ENCODE peak calls at places on chromosome 1, in nine cellular contexts. W is A549, D is HFF-Myc, G is H1, I is HFFc6, Z is IMR-90, T is endothelial cell, F is cardiac muscle cell, L is glutamatergic neuron. H is an unnamed sample.

GRCh38 chr1:183676515-183677189 is 23.5 kb upstream of the APOBEC4 start:
- DNase-seq in Z (peak), T (no peak), D (no peak), G (no peak), I (peak), L (no peak), F (peak), W (no peak), H (no peak)

GRCh38 chr1:154787171-154787570 is 82.9 kb downstream of the KCNN3 start:
- DNase-seq in G (no peak), Z (no peak), D (no peak), I (no peak), L (no peak), F (no peak), T (no peak), W (no peak), H (no peak)

GRCh38 chr1:27630859-27631491 is 4.0 kb downstream of the FGR start:
- DNase-seq in I (no peak), G (no peak), Z (no peak), W (no peak), F (no peak), D (no peak), L (no peak), T (no peak), H (no peak)

GRCh38 chr1:53084589-53084971 is 22.6 kb downstream of the PODN start:
- DNase-seq in G (no peak), I (no peak), L (no peak), T (no peak), Z (no peak), D (no peak), W (no peak), F (no peak), H (no peak)

GRCh38 chr1:19087737-19088594 is 122.1 kb downstream of the UBR4 start:
- DNase-seq in F (no peak), D (no peak), L (no peak), Z (peak), I (no peak), T (no peak), W (no peak), G (no peak), H (no peak)

GRCh38 chr1:9590201-9590600 is 1.5 kb downstream of the TMEM201 start:
- DNase-seq in I (no peak), W (no peak), G (no peak), Z (no peak), T (no peak), L (no peak), F (no peak), D (no peak), H (no peak)

GRCh38 chr1:33815061-33815460 is 48.8 kb upstream of the HMGB4 start:
- DNase-seq in W (no peak), I (peak), T (no peak), D (no peak), G (no peak), F (no peak), L (no peak), Z (peak), H (peak)

GRCh38 chr1:182739545-182739944 is 50.0 kb upstream of the NPL start:
- DNase-seq in T (no peak), G (no peak), F (peak), I (no peak), L (peak), W (no peak), Z (no peak), D (no peak), H (no peak)

GRCh38 chr1:242059976-242060375 is 61.1 kb upstream of the MAP1LC3C start:
- DNase-seq in G (no peak), W (no peak), I (no peak), L (no peak), Z (no peak), D (no peak), T (no peak), F (no peak), H (no peak)

GRCh38 chr1:30611741-30612309 is 111.6 kb downstream of the MATN1 start:
- DNase-seq in I (no peak), D (no peak), Z (no peak), W (no peak), T (no peak), F (peak), L (no peak), G (peak), H (no peak)
- TF ChIP-seq CTCF in I (no peak), D (no peak), Z (no peak), W (no peak), T (no peak), F (no peak), L (no peak), G (no peak), H (no peak)

GRCh38 chr1:207259391-207259790 is 62.1 kb upstream of the CD55 start:
- DNase-seq in L (no peak), Z (peak), D (peak), G (no peak), T (peak), W (peak), I (peak), F (no peak), H (no peak)
- TF ChIP-seq CTCF in L (no peak), Z (peak), D (peak), G (peak), T (peak), W (no peak), I (peak), F (peak), H (peak)

GRCh38 chr1:238329671-238330070 is 438.9 kb upstream of the ZP4 start:
- DNase-seq in G (no peak), D (no peak), W (no peak), F (no peak), I (no peak), T (no peak), L (no peak), Z (no peak), H (no peak)

GRCh38 chr1:238336531-238336930 is 445.8 kb upstream of the ZP4 start:
- DNase-seq in T (no peak), G (no peak), F (no peak), Z (no peak), D (no peak), L (no peak), I (no peak), W (no peak), H (no peak)

GRCh38 chr1:238331557-238331956 is 440.8 kb upstream of the ZP4 start:
- DNase-seq in L (no peak), T (no peak), Z (no peak), G (no peak), I (no peak), D (no peak), W (no peak), F (no peak), H (no peak)

DNA sequence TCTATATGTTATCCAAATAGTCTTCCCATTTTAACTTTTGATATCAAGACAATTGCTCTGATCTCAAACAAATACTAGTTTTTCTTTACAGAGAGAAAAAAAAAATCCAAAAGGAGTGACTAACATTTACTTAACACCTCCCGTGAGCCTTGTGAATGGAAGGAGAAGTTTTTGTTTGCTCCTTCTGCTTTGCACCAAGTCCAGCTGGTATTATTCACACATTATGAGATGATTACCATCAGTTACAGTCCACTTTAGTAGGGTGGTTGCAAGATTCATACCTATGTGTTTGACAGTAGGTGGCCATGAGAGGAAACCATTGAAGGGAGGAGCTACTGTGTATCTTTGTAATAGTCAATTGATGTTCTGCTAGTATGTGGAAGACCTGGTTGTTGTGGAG is 443.4 kb upstream of the ZP4 start:
- DNase-seq in D (no peak), I (no peak), T (no peak), Z (no peak), G (no peak), L (no peak), W (no peak), F (no peak), H (no peak)
- TF ChIP-seq CTCF in D (no peak), I (no peak), T (no peak), Z (no peak), G (no peak), L (no peak), W (no peak), F (no peak), H (no peak)

GRCh38 chr1:233565313-233565712 is 48.6 kb upstream of the KCNK1 start:
- DNase-seq in I (no peak), G (no peak), Z (no peak), W (no peak), L (no peak), T (no peak), D (no peak), F (no peak), H (no peak)

GRCh38 chr1:233566886-233567285 is 47.0 kb upstream of the KCNK1 start:
- DNase-seq in T (no peak), W (no peak), D (no peak), L (no peak), I (no peak), Z (no peak), F (no peak), G (no peak), H (no peak)

GRCh38 chr1:233561708-233562426 is 52.0 kb upstream of the KCNK1 start:
- DNase-seq in I (no peak), T (no peak), L (no peak), W (no peak), D (no peak), G (no peak), F (no peak), Z (no peak), H (no peak)
- TF ChIP-seq CTCF in I (no peak), T (no peak), L (no peak), W (no peak), D (no peak), G (no peak), F (no peak), Z (no peak), H (no peak)